ENCODE peak calls at places on chromosomes 1 and 21, in five cellular contexts. W is stomach, R is transverse colon, B is K562, J is tibial nerve. H is an unnamed sample.

GRCh38 chr1:86933562-86934377 is 19.3 kb downstream of the HS2ST1 start:
- DNase-seq in W (no peak), R (no peak), B (no peak), J (no peak), H (no peak)

GRCh38 chr21:34553199-34553952 is 41.4 kb upstream of the KCNE1 start:
- DNase-seq in W (no peak), R (no peak), B (no peak), J (no peak), H (no peak)

GRCh38 chr1:8202182-8202905 is 115.6 kb upstream of the SLC45A1 start:
- DNase-seq in W (peak; percentile 70), R (peak; percentile 54), B (peak; percentile 47), J (no peak), H (peak; percentile 95)

GRCh38 chr1:17653728-17654351 is 101.3 kb upstream of the ACTL8 start:
- DNase-seq in W (no peak), R (no peak), B (peak; percentile 72), J (peak; percentile 38), H (no peak)

GRCh38 chr1:200172311-200172710 is 144.8 kb downstream of the NR5A2 start:
- DNase-seq in W (no peak), R (no peak), B (no peak), J (no peak), H (no peak)

GRCh38 chr1:112396668-112397025 is 633 bp downstream of the CTTNBP2NL start:
- DNase-seq in W (no peak), R (no peak), B (no peak), J (no peak), H (no peak)

GRCh38 chr1:33971018-33971710 is 107.3 kb downstream of the HMGB4 start:
- DNase-seq in W (no peak), R (no peak), B (no peak), J (no peak), H (no peak)

GRCh38 chr1:33244143-33244808 is 12.0 kb upstream of the ZNF362 start:
- DNase-seq in W (no peak), R (no peak), B (no peak), J (no peak), H (no peak)

GRCh38 chr1:38275960-38276359 is 229.4 kb upstream of the POU3F1 start:
- DNase-seq in W (no peak), R (no peak), B (no peak), J (no peak), H (peak; percentile 6)

GRCh38 chr1:228396770-228397453 is 9.7 kb downstream of the TRIM11 start:
- DNase-seq in W (no peak), R (no peak), B (no peak), J (no peak), H (peak; percentile 57)

GRCh38 chr1:89354210-89354609 is 9.6 kb upstream of the GBP6 start:
- DNase-seq in W (no peak), R (no peak), B (no peak), J (no peak), H (no peak)

GRCh38 chr1:24925082-24925779 is 4.8 kb downstream of the RUNX3 start:
- DNase-seq in W (no peak), R (peak; percentile 41), B (no peak), J (no peak), H (no peak)

GRCh38 chr1:47534040-47534328 is 96.1 kb downstream of the FOXD2 start:
- DNase-seq in W (no peak), R (no peak), B (no peak), J (no peak), H (no peak)

GRCh38 chr1:56816909-56817308 is 2.3 kb downstream of the FYB2 start:
- DNase-seq in W (no peak), R (no peak), B (no peak), J (no peak), H (no peak)

GRCh38 chr1:20621012-20621411 is 12.2 kb upstream of the PINK1 start:
- DNase-seq in W (no peak), R (no peak), B (no peak), J (no peak), H (no peak)

GRCh38 chr1:207309775-207310273 is 11.7 kb upstream of the CD55 start:
- DNase-seq in W (no peak), R (peak; percentile 32), B (no peak), J (no peak), H (no peak)

GRCh38 chr1:220684890-220685289 is 5.3 kb upstream of the C1orf115 start:
- DNase-seq in W (no peak), R (no peak), B (no peak), J (no peak), H (no peak)

GRCh38 chr1:8815582-8816285 is 1.7 kb downstream of the RERE start:
- DNase-seq in W (peak; percentile 16), R (no peak), B (no peak), J (no peak), H (no peak)

GRCh38 chr1:205813755-205814058 is 709 bp upstream of the SLC41A1 start:
- DNase-seq in W (no peak), R (no peak), B (no peak), J (no peak), H (no peak)

GRCh38 chr1:107702946-107703571 is 261.9 kb downstream of the VAV3 start:
- DNase-seq in W (no peak), R (no peak), B (no peak), J (no peak), H (no peak)

GRCh38 chr1:94236021-94236491 is 1.3 kb downstream of the ARHGAP29 start:
- DNase-seq in W (no peak), R (no peak), B (no peak), J (no peak), H (no peak)

GRCh38 chr1:94234615-94235014 is 2.8 kb downstream of the ARHGAP29 start:
- DNase-seq in W (no peak), R (no peak), B (no peak), J (no peak), H (no peak)

GRCh38 chr1:94237291-94238226 is at the start of gene ARHGAP29:
- DNase-seq in W (peak; percentile 88), R (peak; percentile 83), B (peak; percentile 76), J (peak; percentile 59), H (peak; percentile 87)

GRCh38 chr1:94236630-94237290 is 624 bp downstream of the ARHGAP29 start:
- DNase-seq in W (peak; percentile 50), R (peak; percentile 40), B (no peak), J (peak; percentile 12), H (peak; percentile 70)

GRCh38 chr1:94235189-94236020 is 2.0 kb downstream of the ARHGAP29 start:
- DNase-seq in W (no peak), R (no peak), B (no peak), J (no peak), H (no peak)
- H3K4me1 ChIP-seq in W (no peaks in the 10 kb centered on the region), R (no peaks in the 10 kb centered on the region), B (no peaks in the 10 kb centered on the region), J (peaks cover 8% of the 10 kb centered on the region), H (peaks cover 24% of the 10 kb centered on the region)

GRCh38 chr1:41608242-41608641 is 123.8 kb upstream of the EDN2 start:
- DNase-seq in W (no peak), R (no peak), B (no peak), J (no peak), H (peak; percentile 40)
- TF ChIP-seq CTCF in W (no peak), R (no peak), B (no peak), J (no peak), H (no peak)

DNA sequence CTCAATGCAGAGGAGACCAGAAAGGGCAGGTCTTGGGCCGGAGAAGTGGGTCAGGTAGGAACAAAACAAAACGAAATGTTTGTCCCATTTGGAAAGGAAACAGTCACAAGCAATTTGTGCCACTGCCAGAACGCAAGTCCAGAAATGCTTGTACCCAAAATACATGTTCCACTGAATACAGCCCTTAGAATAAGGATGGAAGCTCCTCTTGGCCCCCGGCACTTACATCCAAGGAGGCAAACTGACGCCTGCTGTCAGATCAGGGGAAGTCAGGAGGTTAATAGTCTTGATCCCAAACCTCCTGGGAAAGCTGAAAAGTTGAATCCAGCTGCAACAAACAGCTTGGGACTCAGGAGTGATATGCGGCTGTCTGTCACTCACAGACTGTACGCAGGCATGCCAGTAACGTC is 75.9 kb upstream of the GALNT2 start:
- DNase-seq in W (no peak), R (no peak), B (no peak), J (no peak), H (no peak)
- TF ChIP-seq EP300 in W (no peak), R (no peak), B (no peak), J (no peak), H (no peak)

GRCh38 chr1:162908236-162908635 is 47.3 kb upstream of the CCDC190 start:
- DNase-seq in W (no peak), R (no peak), B (no peak), J (no peak), H (no peak)

GRCh38 chr1:162904579-162904978 is 43.6 kb upstream of the CCDC190 start:
- DNase-seq in W (no peak), R (no peak), B (no peak), J (no peak), H (no peak)

GRCh38 chr1:162905759-162906158 is 44.8 kb upstream of the CCDC190 start:
- DNase-seq in W (no peak), R (no peak), B (no peak), J (no peak), H (no peak)

GRCh38 chr1:162905174-162905573 is 44.2 kb upstream of the CCDC190 start:
- DNase-seq in W (no peak), R (no peak), B (no peak), J (no peak), H (no peak)

GRCh38 chr1:162906485-162906884 is 45.5 kb upstream of the CCDC190 start:
- DNase-seq in W (no peak), R (no peak), B (no peak), J (no peak), H (no peak)
- H3K4me1 ChIP-seq in W (peaks cover 12% of the 10 kb centered on the region), R (no peaks in the 10 kb centered on the region), B (no peaks in the 10 kb centered on the region), J (no peaks in the 10 kb centered on the region), H (no peaks in the 10 kb centered on the region)

DNA sequence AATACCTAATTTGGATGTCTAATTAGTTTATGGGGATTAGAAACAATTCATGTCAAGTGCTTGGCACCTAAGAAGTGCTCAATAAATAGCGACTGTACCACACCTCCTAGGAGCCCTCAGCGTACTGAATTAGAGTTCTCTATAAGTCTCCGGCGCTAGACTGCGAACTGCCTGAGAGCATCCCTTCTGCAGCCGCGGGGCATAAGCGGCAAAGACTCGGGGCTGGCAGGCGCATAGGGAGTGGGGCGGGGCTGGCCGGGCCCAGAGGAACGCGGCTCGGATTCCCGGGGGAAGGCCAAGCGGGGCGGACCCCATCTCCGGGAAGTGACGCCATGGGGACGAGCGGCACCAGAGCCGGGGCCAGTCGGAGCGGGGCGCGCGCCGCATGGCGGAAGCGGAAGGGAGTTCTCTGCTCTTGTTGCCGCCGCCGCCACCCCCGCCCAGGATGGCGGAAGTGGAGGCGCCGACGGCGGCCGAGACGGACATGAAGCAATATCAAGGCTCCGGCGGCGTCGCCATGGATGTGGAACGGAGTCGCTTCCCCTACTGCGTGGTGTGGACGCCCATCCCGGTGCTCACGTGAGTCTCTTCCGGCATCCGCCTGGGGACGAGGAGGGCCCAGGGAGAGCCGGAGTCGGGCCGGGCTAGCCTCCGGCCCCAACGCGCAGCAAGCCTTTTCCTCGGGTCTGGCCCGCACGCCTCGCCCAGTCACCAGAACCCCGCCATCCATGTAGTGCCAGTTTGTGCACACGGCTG is at the start of gene TMEM222:
- DNase-seq in W (peak; percentile 98), R (peak; percentile 98), B (peak; percentile 98), J (peak; percentile 92), H (peak; percentile 99)
- TF ChIP-seq CTCF in W (peak; percentile 32), R (peak; percentile 55), B (no peak), J (peak; percentile 38), H (peak; percentile 23)